ENCODE peak calls at places on chromosomes 6 and 20, in seven cellular contexts. One of them, this sample, is unnamed.

GRCh38 chr6:169654590-169655391 is 47.0 kb downstream of the WDR27 start:
- DNase-seq in KBM-7: no peak
- DNase-seq in ACHN: no peak
- DNase-seq in activated CD8-positive, alpha-beta memory T cell treated with anti-CD3 and anti-CD28 coated beads for 24 hours: peak
- DNase-seq in cardiac muscle cell: peak
- DNase-seq in kidney: peak
- DNase-seq in mucosa of gallbladder: peak
- DNase-seq in this sample: no peak

GRCh38 chr20:3632311-3633004 is 30.7 kb downstream of the GFRA4 start:
- DNase-seq in mucosa of gallbladder: no peak
- DNase-seq in cardiac muscle cell: no peak
- DNase-seq in activated CD8-positive, alpha-beta memory T cell treated with anti-CD3 and anti-CD28 coated beads for 24 hours: no peak
- DNase-seq in ACHN: no peak
- DNase-seq in kidney: no peak
- DNase-seq in KBM-7: no peak
- DNase-seq in this sample: no peak

GRCh38 chr20:33004141-33004751 is at the start of gene SUN5:
- DNase-seq in KBM-7: no peak
- DNase-seq in activated CD8-positive, alpha-beta memory T cell treated with anti-CD3 and anti-CD28 coated beads for 24 hours: no peak
- DNase-seq in kidney: no peak
- DNase-seq in mucosa of gallbladder: no peak
- DNase-seq in ACHN: no peak
- DNase-seq in cardiac muscle cell: no peak
- DNase-seq in this sample: no peak

GRCh38 chr6:44109212-44109611 is 18.0 kb downstream of the MRPL14 start:
- DNase-seq in mucosa of gallbladder: no peak
- DNase-seq in KBM-7: no peak
- DNase-seq in kidney: no peak
- DNase-seq in cardiac muscle cell: no peak
- DNase-seq in activated CD8-positive, alpha-beta memory T cell treated with anti-CD3 and anti-CD28 coated beads for 24 hours: no peak
- DNase-seq in ACHN: no peak
- DNase-seq in this sample: no peak

GRCh38 chr6:114121913-114122662 is 151.1 kb upstream of the HDAC2 start:
- DNase-seq in mucosa of gallbladder: no peak
- DNase-seq in KBM-7: no peak
- DNase-seq in kidney: no peak
- DNase-seq in cardiac muscle cell: no peak
- DNase-seq in ACHN: no peak
- DNase-seq in activated CD8-positive, alpha-beta memory T cell treated with anti-CD3 and anti-CD28 coated beads for 24 hours: no peak
- DNase-seq in this sample: no peak

GRCh38 chr6:89221971-89222887 is 5.1 kb upstream of the GABRR1 start:
- DNase-seq in KBM-7: no peak
- DNase-seq in cardiac muscle cell: no peak
- DNase-seq in mucosa of gallbladder: no peak
- DNase-seq in kidney: no peak
- DNase-seq in ACHN: no peak
- DNase-seq in activated CD8-positive, alpha-beta memory T cell treated with anti-CD3 and anti-CD28 coated beads for 24 hours: no peak
- DNase-seq in this sample: no peak

GRCh38 chr20:48538058-48538825 is 289.6 kb downstream of the PREX1 start:
- DNase-seq in KBM-7: no peak
- DNase-seq in mucosa of gallbladder: peak
- DNase-seq in ACHN: peak
- DNase-seq in kidney: no peak
- DNase-seq in activated CD8-positive, alpha-beta memory T cell treated with anti-CD3 and anti-CD28 coated beads for 24 hours: no peak
- DNase-seq in cardiac muscle cell: peak
- DNase-seq in this sample: no peak

GRCh38 chr6:64520050-64520449 is 884.4 kb downstream of the PHF3 start:
- DNase-seq in kidney: no peak
- DNase-seq in cardiac muscle cell: no peak
- DNase-seq in activated CD8-positive, alpha-beta memory T cell treated with anti-CD3 and anti-CD28 coated beads for 24 hours: no peak
- DNase-seq in KBM-7: peak
- DNase-seq in mucosa of gallbladder: no peak
- DNase-seq in ACHN: peak
- DNase-seq in this sample: no peak

GRCh38 chr6:117317261-117317660 is 51.9 kb downstream of the VGLL2 start:
- DNase-seq in mucosa of gallbladder: no peak
- DNase-seq in ACHN: peak
- DNase-seq in KBM-7: peak
- DNase-seq in activated CD8-positive, alpha-beta memory T cell treated with anti-CD3 and anti-CD28 coated beads for 24 hours: no peak
- DNase-seq in kidney: no peak
- DNase-seq in cardiac muscle cell: peak
- DNase-seq in this sample: no peak

GRCh38 chr6:169640347-169640972 is 61.4 kb downstream of the WDR27 start:
- DNase-seq in KBM-7: no peak
- DNase-seq in activated CD8-positive, alpha-beta memory T cell treated with anti-CD3 and anti-CD28 coated beads for 24 hours: peak
- DNase-seq in ACHN: no peak
- DNase-seq in cardiac muscle cell: no peak
- DNase-seq in mucosa of gallbladder: no peak
- DNase-seq in kidney: no peak
- DNase-seq in this sample: no peak

GRCh38 chr20:36415475-36416002 is 109.4 kb downstream of the DLGAP4 start:
- DNase-seq in KBM-7: no peak
- DNase-seq in ACHN: no peak
- DNase-seq in kidney: no peak
- DNase-seq in mucosa of gallbladder: no peak
- DNase-seq in cardiac muscle cell: no peak
- DNase-seq in activated CD8-positive, alpha-beta memory T cell treated with anti-CD3 and anti-CD28 coated beads for 24 hours: no peak
- DNase-seq in this sample: no peak

GRCh38 chr6:91761621-91762020 is 1174.7 kb upstream of the MAP3K7 start:
- DNase-seq in KBM-7: no peak
- DNase-seq in activated CD8-positive, alpha-beta memory T cell treated with anti-CD3 and anti-CD28 coated beads for 24 hours: no peak
- DNase-seq in kidney: no peak
- DNase-seq in ACHN: no peak
- DNase-seq in cardiac muscle cell: no peak
- DNase-seq in mucosa of gallbladder: no peak
- DNase-seq in this sample: no peak